ENCODE peak calls at places on chromosome 16, in nine cellular contexts. One of them, this sample, is unnamed.

GRCh38 chr16:68520649-68521086 is 18.4 kb upstream of the ZFP90 start:
- DNase-seq in dermis microvascular lymphatic vessel endothelial cell: peak
- DNase-seq in IMR-90: peak
- DNase-seq in lower lobe of right lung: peak
- DNase-seq in SHP77: peak
- DNase-seq in heart left ventricle: peak
- DNase-seq in KG1: peak
- DNase-seq in A549: peak
- DNase-seq in AML-193: peak
- DNase-seq in this sample: peak

GRCh38 chr16:68892214-68892613 is 48.9 kb downstream of the TANGO6 start:
- DNase-seq in dermis microvascular lymphatic vessel endothelial cell: no peak
- DNase-seq in IMR-90: no peak
- DNase-seq in lower lobe of right lung: no peak
- DNase-seq in SHP77: no peak
- DNase-seq in heart left ventricle: no peak
- DNase-seq in KG1: no peak
- DNase-seq in A549: no peak
- DNase-seq in AML-193: no peak
- DNase-seq in this sample: no peak

GRCh38 chr16:81823111-81823510 is 44.0 kb downstream of the PLCG2 start:
- DNase-seq in dermis microvascular lymphatic vessel endothelial cell: no peak
- DNase-seq in IMR-90: no peak
- DNase-seq in lower lobe of right lung: peak
- DNase-seq in SHP77: no peak
- DNase-seq in heart left ventricle: peak
- DNase-seq in KG1: peak
- DNase-seq in A549: no peak
- DNase-seq in AML-193: peak
- DNase-seq in this sample: peak

GRCh38 chr16:14501331-14502255 is 128.5 kb downstream of the PARN start:
- DNase-seq in dermis microvascular lymphatic vessel endothelial cell: peak
- DNase-seq in IMR-90: peak
- DNase-seq in lower lobe of right lung: peak
- DNase-seq in SHP77: peak
- DNase-seq in heart left ventricle: peak
- DNase-seq in KG1: no peak
- DNase-seq in A549: peak
- DNase-seq in AML-193: no peak
- DNase-seq in this sample: peak

GRCh38 chr16:84088695-84089395 is 27.9 kb downstream of the MBTPS1 start:
- DNase-seq in dermis microvascular lymphatic vessel endothelial cell: no peak
- DNase-seq in IMR-90: no peak
- DNase-seq in lower lobe of right lung: no peak
- DNase-seq in SHP77: peak
- DNase-seq in heart left ventricle: peak
- DNase-seq in KG1: no peak
- DNase-seq in A549: no peak
- DNase-seq in AML-193: no peak
- DNase-seq in this sample: no peak

GRCh38 chr16:48963306-48963705 is 318.3 kb downstream of the CBLN1 start:
- DNase-seq in dermis microvascular lymphatic vessel endothelial cell: no peak
- DNase-seq in IMR-90: peak
- DNase-seq in lower lobe of right lung: no peak
- DNase-seq in SHP77: no peak
- DNase-seq in heart left ventricle: no peak
- DNase-seq in KG1: no peak
- DNase-seq in A549: no peak
- DNase-seq in AML-193: no peak
- DNase-seq in this sample: no peak

GRCh38 chr16:2483160-2483559 is 8.2 kb downstream of the TBC1D24 start:
- DNase-seq in dermis microvascular lymphatic vessel endothelial cell: no peak
- DNase-seq in IMR-90: peak
- DNase-seq in lower lobe of right lung: peak
- DNase-seq in SHP77: no peak
- DNase-seq in heart left ventricle: no peak
- DNase-seq in KG1: no peak
- DNase-seq in A549: no peak
- DNase-seq in AML-193: no peak
- DNase-seq in this sample: no peak

GRCh38 chr16:60329110-60329509 is 1595.0 kb upstream of the GOT2 start:
- DNase-seq in dermis microvascular lymphatic vessel endothelial cell: no peak
- DNase-seq in IMR-90: no peak
- DNase-seq in lower lobe of right lung: no peak
- DNase-seq in SHP77: no peak
- DNase-seq in heart left ventricle: no peak
- DNase-seq in KG1: no peak
- DNase-seq in A549: no peak
- DNase-seq in AML-193: no peak
- DNase-seq in this sample: no peak

GRCh38 chr16:578870-579405 is 9.2 kb downstream of the PIGQ start:
- DNase-seq in dermis microvascular lymphatic vessel endothelial cell: no peak
- DNase-seq in IMR-90: peak
- DNase-seq in lower lobe of right lung: peak
- DNase-seq in SHP77: peak
- DNase-seq in heart left ventricle: peak
- DNase-seq in KG1: no peak
- DNase-seq in A549: peak
- DNase-seq in AML-193: peak
- DNase-seq in this sample: peak

GRCh38 chr16:67111951-67112444 is 2.3 kb downstream of the PHAF1 start:
- DNase-seq in dermis microvascular lymphatic vessel endothelial cell: no peak
- DNase-seq in IMR-90: no peak
- DNase-seq in lower lobe of right lung: no peak
- DNase-seq in SHP77: no peak
- DNase-seq in heart left ventricle: no peak
- DNase-seq in KG1: no peak
- DNase-seq in A549: no peak
- DNase-seq in AML-193: no peak
- DNase-seq in this sample: no peak

GRCh38 chr16:87441886-87442580 is 49.9 kb downstream of the MAP1LC3B start:
- DNase-seq in dermis microvascular lymphatic vessel endothelial cell: no peak
- DNase-seq in IMR-90: peak
- DNase-seq in lower lobe of right lung: no peak
- DNase-seq in SHP77: no peak
- DNase-seq in heart left ventricle: no peak
- DNase-seq in KG1: no peak
- DNase-seq in A549: no peak
- DNase-seq in AML-193: no peak
- DNase-seq in this sample: no peak

GRCh38 chr16:25109643-25110042 is 1.9 kb upstream of the LCMT1 start:
- DNase-seq in dermis microvascular lymphatic vessel endothelial cell: peak
- DNase-seq in IMR-90: peak
- DNase-seq in lower lobe of right lung: no peak
- DNase-seq in SHP77: no peak
- DNase-seq in heart left ventricle: peak
- DNase-seq in KG1: no peak
- DNase-seq in A549: peak
- DNase-seq in AML-193: no peak
- DNase-seq in this sample: no peak

GRCh38 chr16:4487955-4488481 is 11.8 kb downstream of the HMOX2 start:
- DNase-seq in dermis microvascular lymphatic vessel endothelial cell: peak
- DNase-seq in IMR-90: peak
- DNase-seq in lower lobe of right lung: no peak
- DNase-seq in SHP77: no peak
- DNase-seq in heart left ventricle: no peak
- DNase-seq in KG1: no peak
- DNase-seq in A549: no peak
- DNase-seq in AML-193: no peak
- DNase-seq in this sample: no peak

GRCh38 chr16:3581392-3581791 is 4.2 kb upstream of the NLRC3 start:
- DNase-seq in dermis microvascular lymphatic vessel endothelial cell: no peak
- DNase-seq in IMR-90: no peak
- DNase-seq in lower lobe of right lung: no peak
- DNase-seq in SHP77: no peak
- DNase-seq in heart left ventricle: no peak
- DNase-seq in KG1: no peak
- DNase-seq in A549: no peak
- DNase-seq in AML-193: no peak
- DNase-seq in this sample: no peak

GRCh38 chr16:51657844-51658243 is 506.8 kb upstream of the SALL1 start:
- DNase-seq in dermis microvascular lymphatic vessel endothelial cell: no peak
- DNase-seq in IMR-90: no peak
- DNase-seq in lower lobe of right lung: no peak
- DNase-seq in SHP77: no peak
- DNase-seq in heart left ventricle: no peak
- DNase-seq in KG1: no peak
- DNase-seq in A549: no peak
- DNase-seq in AML-193: no peak
- DNase-seq in this sample: no peak

GRCh38 chr16:54407596-54407995 is 121.0 kb upstream of the IRX3 start:
- DNase-seq in dermis microvascular lymphatic vessel endothelial cell: no peak
- DNase-seq in IMR-90: peak
- DNase-seq in lower lobe of right lung: no peak
- DNase-seq in SHP77: no peak
- DNase-seq in heart left ventricle: no peak
- DNase-seq in KG1: no peak
- DNase-seq in A549: no peak
- DNase-seq in AML-193: no peak
- DNase-seq in this sample: peak

GRCh38 chr16:87723224-87723619 is 42.6 kb downstream of the KLHDC4 start:
- DNase-seq in dermis microvascular lymphatic vessel endothelial cell: peak
- DNase-seq in IMR-90: peak
- DNase-seq in lower lobe of right lung: no peak
- DNase-seq in SHP77: peak
- DNase-seq in heart left ventricle: peak
- DNase-seq in KG1: no peak
- DNase-seq in A549: no peak
- DNase-seq in AML-193: no peak
- DNase-seq in this sample: no peak

GRCh38 chr16:57146735-57147134 is 39.1 kb downstream of the PSME3IP1 start:
- DNase-seq in dermis microvascular lymphatic vessel endothelial cell: no peak
- DNase-seq in IMR-90: no peak
- DNase-seq in lower lobe of right lung: no peak
- DNase-seq in SHP77: no peak
- DNase-seq in heart left ventricle: no peak
- DNase-seq in KG1: no peak
- DNase-seq in A549: peak
- DNase-seq in AML-193: no peak
- DNase-seq in this sample: peak

GRCh38 chr16:25210758-25211157 is 6.0 kb upstream of the AQP8 start:
- DNase-seq in dermis microvascular lymphatic vessel endothelial cell: no peak
- DNase-seq in IMR-90: peak
- DNase-seq in lower lobe of right lung: no peak
- DNase-seq in SHP77: no peak
- DNase-seq in heart left ventricle: no peak
- DNase-seq in KG1: no peak
- DNase-seq in A549: no peak
- DNase-seq in AML-193: no peak
- DNase-seq in this sample: no peak

GRCh38 chr16:72856797-72857196 is 191.1 kb downstream of the ZFHX3 start:
- DNase-seq in dermis microvascular lymphatic vessel endothelial cell: peak
- DNase-seq in IMR-90: no peak
- DNase-seq in lower lobe of right lung: no peak
- DNase-seq in SHP77: peak
- DNase-seq in heart left ventricle: no peak
- DNase-seq in KG1: no peak
- DNase-seq in A549: peak
- DNase-seq in AML-193: peak
- DNase-seq in this sample: peak

GRCh38 chr16:27193300-27193990 is 9.9 kb upstream of the KDM8 start:
- DNase-seq in dermis microvascular lymphatic vessel endothelial cell: no peak
- DNase-seq in IMR-90: no peak
- DNase-seq in lower lobe of right lung: no peak
- DNase-seq in SHP77: no peak
- DNase-seq in heart left ventricle: no peak
- DNase-seq in KG1: no peak
- DNase-seq in A549: no peak
- DNase-seq in AML-193: no peak
- DNase-seq in this sample: no peak

GRCh38 chr16:7200320-7200719 is 132.3 kb upstream of the RBFOX1 start:
- DNase-seq in dermis microvascular lymphatic vessel endothelial cell: no peak
- DNase-seq in IMR-90: no peak
- DNase-seq in lower lobe of right lung: no peak
- DNase-seq in SHP77: no peak
- DNase-seq in heart left ventricle: no peak
- DNase-seq in KG1: no peak
- DNase-seq in A549: no peak
- DNase-seq in AML-193: no peak
- DNase-seq in this sample: no peak

GRCh38 chr16:81817296-81817695 is 38.2 kb downstream of the PLCG2 start:
- DNase-seq in dermis microvascular lymphatic vessel endothelial cell: no peak
- DNase-seq in IMR-90: no peak
- DNase-seq in lower lobe of right lung: no peak
- DNase-seq in SHP77: no peak
- DNase-seq in heart left ventricle: no peak
- DNase-seq in KG1: no peak
- DNase-seq in A549: no peak
- DNase-seq in AML-193: no peak
- DNase-seq in this sample: no peak

GRCh38 chr16:2515180-2515803 is 1.5 kb downstream of the ATP6V0C start:
- DNase-seq in dermis microvascular lymphatic vessel endothelial cell: no peak
- DNase-seq in IMR-90: no peak
- DNase-seq in lower lobe of right lung: no peak
- DNase-seq in SHP77: no peak
- DNase-seq in heart left ventricle: peak
- DNase-seq in KG1: no peak
- DNase-seq in A549: no peak
- DNase-seq in AML-193: peak
- DNase-seq in this sample: peak

GRCh38 chr16:4081577-4082021 is 34.6 kb downstream of the ADCY9 start:
- DNase-seq in dermis microvascular lymphatic vessel endothelial cell: no peak
- DNase-seq in IMR-90: peak
- DNase-seq in lower lobe of right lung: no peak
- DNase-seq in SHP77: no peak
- DNase-seq in heart left ventricle: no peak
- DNase-seq in KG1: no peak
- DNase-seq in A549: no peak
- DNase-seq in AML-193: no peak
- DNase-seq in this sample: peak

GRCh38 chr16:67481561-67482259 is 753 bp upstream of the ATP6V0D1 start:
- DNase-seq in dermis microvascular lymphatic vessel endothelial cell: peak
- DNase-seq in IMR-90: peak
- DNase-seq in lower lobe of right lung: peak
- DNase-seq in SHP77: peak
- DNase-seq in heart left ventricle: peak
- DNase-seq in KG1: no peak
- DNase-seq in A549: no peak
- DNase-seq in AML-193: peak
- DNase-seq in this sample: no peak

GRCh38 chr16:85142129-85142513 is 29.8 kb upstream of the CIBAR2 start:
- DNase-seq in dermis microvascular lymphatic vessel endothelial cell: no peak
- DNase-seq in IMR-90: no peak
- DNase-seq in lower lobe of right lung: no peak
- DNase-seq in SHP77: no peak
- DNase-seq in heart left ventricle: no peak
- DNase-seq in KG1: no peak
- DNase-seq in A549: no peak
- DNase-seq in AML-193: no peak
- DNase-seq in this sample: no peak

GRCh38 chr16:19118938-19119431 is 5.2 kb downstream of the ITPRIPL2 start:
- DNase-seq in dermis microvascular lymphatic vessel endothelial cell: no peak
- DNase-seq in IMR-90: peak
- DNase-seq in lower lobe of right lung: no peak
- DNase-seq in SHP77: no peak
- DNase-seq in heart left ventricle: peak
- DNase-seq in KG1: peak
- DNase-seq in A549: peak
- DNase-seq in AML-193: peak
- DNase-seq in this sample: no peak

GRCh38 chr16:25006504-25007055 is 8.6 kb downstream of the ARHGAP17 start:
- DNase-seq in dermis microvascular lymphatic vessel endothelial cell: peak
- DNase-seq in IMR-90: peak
- DNase-seq in lower lobe of right lung: no peak
- DNase-seq in SHP77: no peak
- DNase-seq in heart left ventricle: no peak
- DNase-seq in KG1: no peak
- DNase-seq in A549: no peak
- DNase-seq in AML-193: no peak
- DNase-seq in this sample: no peak

GRCh38 chr16:55641430-55642056 is 14.2 kb upstream of the SLC6A2 start:
- DNase-seq in dermis microvascular lymphatic vessel endothelial cell: peak
- DNase-seq in IMR-90: peak
- DNase-seq in lower lobe of right lung: no peak
- DNase-seq in SHP77: no peak
- DNase-seq in heart left ventricle: no peak
- DNase-seq in KG1: no peak
- DNase-seq in A549: no peak
- DNase-seq in AML-193: no peak
- DNase-seq in this sample: peak

GRCh38 chr16:23407436-23408125 is 45.4 kb downstream of the COG7 start:
- DNase-seq in dermis microvascular lymphatic vessel endothelial cell: no peak
- DNase-seq in IMR-90: no peak
- DNase-seq in lower lobe of right lung: no peak
- DNase-seq in SHP77: no peak
- DNase-seq in heart left ventricle: no peak
- DNase-seq in KG1: no peak
- DNase-seq in A549: no peak
- DNase-seq in AML-193: no peak
- DNase-seq in this sample: no peak